ENCODE peak calls at places on chromosomes 16 and 17, in five cellular contexts. G, W, B, K and Y are unnamed samples.

GRCh38 chr17:83189673-83190385 is 110.4 kb downstream of the METRNL start:
- DNase-seq in G (peak; percentile 24), K (no peak), B (peak; percentile 86), W (peak; percentile 38), Y (peak; percentile 45)

GRCh38 chr17:30347488-30347887 is 13.6 kb upstream of the TMIGD1 start:
- DNase-seq in G (no peak), K (no peak), B (no peak), W (no peak), Y (no peak)

GRCh38 chr16:27317738-27318398 is 4.1 kb downstream of the IL4R start:
- DNase-seq in G (no peak), B (no peak), W (peak; percentile 25), K (no peak), Y (no peak)

GRCh38 chr17:37842401-37842800 is 81.8 kb upstream of the TBC1D3K start:
- DNase-seq in W (no peak), K (no peak), G (no peak), B (no peak), Y (no peak)

GRCh38 chr17:47188266-47188665 is 829 bp downstream of the CDC27 start:
- DNase-seq in W (no peak), K (no peak), B (no peak), G (no peak), Y (peak; percentile 71)

GRCh38 chr17:38464723-38465419 is 36.6 kb downstream of the ARHGAP23 start:
- DNase-seq in K (peak; percentile 75), G (peak; percentile 93), B (peak; percentile 73), W (peak; percentile 91), Y (peak; percentile 81)

GRCh38 chr16:49487746-49488145 is 114.1 kb downstream of the C16orf78 start:
- DNase-seq in B (peak; percentile 9), K (no peak), G (no peak), W (no peak), Y (no peak)

GRCh38 chr17:61000911-61001310 is 323.3 kb downstream of the BCAS3 start:
- DNase-seq in G (no peak), K (no peak), W (no peak), B (no peak), Y (no peak)

GRCh38 chr17:15659236-15659635 is 24.9 kb downstream of the TRIM16 start:
- DNase-seq in K (no peak), B (no peak), G (no peak), W (no peak), Y (no peak)

GRCh38 chr16:29720703-29721102 is 25.1 kb downstream of the C16orf54 start:
- DNase-seq in G (no peak), K (no peak), W (no peak), B (no peak), Y (no peak)

GRCh38 chr16:66324785-66325184 is 41.7 kb upstream of the CDH5 start:
- DNase-seq in W (no peak), G (no peak), K (no peak), B (no peak), Y (peak; percentile 16)

GRCh38 chr17:82959242-82959930 is 119.6 kb upstream of the ZNF750 start:
- DNase-seq in K (no peak), W (no peak), B (no peak), G (no peak), Y (no peak)

GRCh38 chr16:11052080-11052808 is 107.9 kb downstream of the CLEC16A start:
- DNase-seq in W (no peak), G (no peak), K (no peak), B (peak; percentile 43), Y (no peak)

GRCh38 chr17:31597646-31598387 is 206.3 kb downstream of the RAB11FIP4 start:
- DNase-seq in W (peak; percentile 37), B (no peak), K (no peak), G (no peak), Y (no peak)

GRCh38 chr17:15406081-15406480 is 61.3 kb downstream of the CDRT4 start:
- DNase-seq in G (no peak), B (no peak), W (no peak), K (no peak), Y (peak; percentile 41)

GRCh38 chr16:10296956-10297340 is 88.9 kb upstream of the ATF7IP2 start:
- DNase-seq in G (no peak), K (no peak), W (peak; percentile 9), B (no peak), Y (no peak)

GRCh38 chr16:24013733-24014645 is 178.2 kb downstream of the PRKCB start:
- DNase-seq in B (peak; percentile 22), G (no peak), W (no peak), K (no peak), Y (no peak)

GRCh38 chr17:7110617-7111306 is 3.9 kb downstream of the ASGR2 start:
- DNase-seq in G (no peak), K (no peak), B (no peak), W (no peak), Y (no peak)

GRCh38 chr17:12463102-12463501 is 202.6 kb upstream of the MYOCD start:
- DNase-seq in B (no peak), K (no peak), W (no peak), G (no peak), Y (no peak)

GRCh38 chr17:67095803-67096202 is 51.4 kb downstream of the CACNG1 start:
- DNase-seq in G (no peak), W (no peak), B (no peak), K (no peak), Y (no peak)
- TF ChIP-seq POLR2A in G (no peak), W (no peak), B (no peak), K (no peak), Y (no peak)

DNA sequence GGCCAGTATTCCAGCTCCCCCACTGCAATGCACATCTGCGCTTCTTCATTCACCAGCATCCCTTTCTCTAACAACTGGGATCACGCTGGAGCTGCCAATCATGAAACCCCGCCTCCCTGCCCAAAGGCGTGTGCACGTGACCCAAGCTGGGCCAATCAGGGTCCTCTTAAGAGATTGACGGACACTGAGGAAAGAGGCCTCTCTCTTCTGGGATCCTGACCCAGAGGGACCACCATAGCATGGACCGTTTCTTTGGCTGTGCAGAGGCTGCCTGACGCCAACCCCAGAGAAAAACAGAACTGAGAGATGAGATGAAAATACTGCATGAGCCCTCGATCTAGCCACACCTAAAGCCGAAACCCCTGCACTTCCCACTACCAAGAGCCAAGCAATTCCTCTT is 32.0 kb downstream of the COTL1 start:
- DNase-seq in G (no peak), W (no peak), B (no peak), K (no peak), Y (no peak)
- TF ChIP-seq POLR2A in G (no peak), W (no peak), B (no peak), K (no peak), Y (no peak)

DNA sequence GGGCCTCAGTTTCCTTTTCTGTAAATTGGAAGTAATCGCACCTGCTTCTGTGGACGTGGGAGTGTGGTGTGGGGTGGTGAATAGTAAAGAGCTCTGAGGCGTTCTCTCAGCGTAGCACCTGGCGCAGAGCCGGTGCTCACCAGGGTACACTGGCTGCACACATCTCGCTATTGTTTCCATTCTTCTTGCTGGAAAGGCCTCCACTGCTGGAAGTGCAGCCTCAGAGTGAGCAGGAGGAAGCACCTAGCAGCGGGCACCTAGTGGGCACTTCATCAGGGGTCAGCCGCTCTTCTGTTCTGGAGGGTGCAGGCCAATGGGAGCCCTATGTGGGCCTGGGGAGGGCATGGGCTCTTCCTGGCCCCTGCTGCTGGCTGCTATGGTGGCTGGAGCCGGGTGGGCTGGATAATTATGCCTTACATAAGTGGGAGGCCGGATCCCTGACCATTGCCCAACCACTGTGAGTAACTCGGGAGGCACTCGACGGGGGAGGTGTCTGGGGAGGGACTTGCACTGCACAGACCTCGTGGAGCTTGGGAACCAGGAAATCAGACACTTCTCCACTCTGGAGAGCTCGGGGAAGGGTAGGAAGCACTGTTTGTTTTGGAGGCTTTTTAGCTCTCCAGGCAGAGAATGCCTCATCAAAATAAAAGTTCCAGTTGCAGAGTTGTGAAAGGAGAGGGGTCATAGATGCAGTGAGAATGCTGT is 1.7 kb downstream of the MAP2K3 start:
- DNase-seq in K (peak; percentile 98), B (peak; percentile 97), W (peak; percentile 97), G (peak; percentile 88), Y (peak; percentile 94)
- TF ChIP-seq POLR2A in K (peak; percentile 93), B (peak; percentile 67), W (peak; percentile 94), G (no peak), Y (no peak)

GRCh38 chr17:81239714-81240555 is 817 bp downstream of the NDUFAF8 start:
- DNase-seq in W (no peak), B (no peak), G (no peak), K (no peak), Y (peak; percentile 33)
- TF ChIP-seq POLR2A in W (no peak), B (no peak), G (no peak), K (no peak), Y (no peak)

DNA sequence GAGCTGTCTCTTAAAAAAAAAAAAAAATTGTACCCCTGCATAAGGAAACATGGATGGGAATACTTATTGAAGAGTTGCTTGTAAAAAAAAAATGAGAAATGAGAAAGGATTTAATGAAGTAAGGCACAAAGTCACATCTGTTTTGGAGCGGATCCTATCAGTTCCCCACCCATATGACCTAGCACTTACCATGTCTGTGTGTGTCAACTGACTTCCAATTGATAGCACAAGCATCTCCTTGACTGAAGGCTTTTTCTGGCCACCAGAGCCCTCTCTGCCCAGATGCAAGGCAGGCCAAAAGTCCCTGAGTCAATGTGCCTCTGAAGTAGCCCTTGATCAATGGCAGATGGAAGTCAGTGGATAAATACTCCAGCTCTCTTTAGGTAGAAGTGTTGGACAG is 13.4 kb upstream of the NLK start:
- DNase-seq in B (no peak), G (no peak), W (no peak), K (no peak), Y (no peak)
- TF ChIP-seq POLR2A in B (no peak), G (no peak), W (no peak), K (no peak), Y (no peak)